ENCODE peak calls at places on chromosome 20, in eight cellular contexts. F, B, O, A, X, V, E and L are unnamed samples.

GRCh38 chr20:62482970-62483369 is 7.2 kb upstream of the GATA5 start:
- DNase-seq in B (no peak), F (no peak), E (no peak), A (no peak), O (no peak), V (no peak), X (no peak), L (no peak)

GRCh38 chr20:58138395-58138794 is 90.1 kb downstream of the ANKRD60 start:
- DNase-seq in B (no peak), X (no peak), F (no peak), V (no peak), O (no peak), E (no peak), A (peak; percentile 2), L (no peak)

GRCh38 chr20:46111028-46111835 is 6.9 kb upstream of the CD40 start:
- DNase-seq in O (peak; percentile 44), X (no peak), A (no peak), E (no peak), B (no peak), F (no peak), V (no peak), L (no peak)

GRCh38 chr20:58980711-58981563 is at the start of gene NELFCD:
- DNase-seq in F (peak; percentile 53), O (peak; percentile 86), V (peak; percentile 83), E (peak; percentile 70), B (peak; percentile 94), A (peak; percentile 90), X (peak; percentile 91), L (peak; percentile 95)

GRCh38 chr20:34595377-34596184 is 37.1 kb downstream of the MAP1LC3A start:
- DNase-seq in B (no peak), E (no peak), V (no peak), F (no peak), A (no peak), O (no peak), X (no peak), L (no peak)

GRCh38 chr20:19758888-19759331 is 852 bp downstream of the RIN2 start:
- DNase-seq in E (no peak), A (no peak), V (peak; percentile 39), F (no peak), X (no peak), B (no peak), O (no peak), L (peak; percentile 74)

GRCh38 chr20:63456429-63457284 is 15.8 kb downstream of the KCNQ2 start:
- DNase-seq in O (no peak), E (no peak), A (no peak), F (no peak), B (no peak), V (no peak), X (no peak), L (no peak)

GRCh38 chr20:4720121-4720976 is 1.4 kb upstream of the PRND start:
- DNase-seq in E (peak; percentile 64), V (peak; percentile 65), A (peak; percentile 81), X (peak; percentile 74), F (no peak), O (peak; percentile 95), B (peak; percentile 88), L (peak; percentile 87)

GRCh38 chr20:6426287-6426891 is 303.6 kb upstream of the FERMT1 start:
- DNase-seq in E (no peak), O (peak; percentile 4), B (no peak), V (no peak), X (no peak), F (no peak), A (no peak), L (no peak)

GRCh38 chr20:50523552-50524167 is 13.5 kb downstream of the PTPN1 start:
- DNase-seq in B (no peak), O (no peak), V (no peak), E (no peak), F (no peak), A (no peak), X (no peak), L (no peak)

GRCh38 chr20:1369970-1370369 is 22.9 kb downstream of the FKBP1A start:
- DNase-seq in V (no peak), E (no peak), F (no peak), B (no peak), X (no peak), A (no peak), O (no peak), L (no peak)

GRCh38 chr20:51889466-51889865 is 87.1 kb upstream of the SALL4 start:
- DNase-seq in X (no peak), B (no peak), O (no peak), F (no peak), A (no peak), E (no peak), V (no peak), L (no peak)

GRCh38 chr20:1334761-1335160 is 5.8 kb upstream of the SDCBP2 start:
- DNase-seq in E (no peak), A (peak; percentile 14), O (peak; percentile 56), V (no peak), F (no peak), X (peak; percentile 36), B (no peak), L (no peak)

GRCh38 chr20:57330998-57331397 is 1.4 kb downstream of the SPO11 start:
- DNase-seq in B (no peak), F (no peak), V (no peak), O (no peak), E (no peak), A (no peak), X (no peak), L (no peak)

GRCh38 chr20:11338506-11339306 is 579.0 kb upstream of the BTBD3 start:
- DNase-seq in E (no peak), X (no peak), O (no peak), F (no peak), B (no peak), A (no peak), V (no peak), L (peak; percentile 70)

GRCh38 chr20:13588049-13588448 is 50.7 kb downstream of the TASP1 start:
- DNase-seq in X (no peak), B (no peak), E (no peak), F (no peak), O (no peak), A (no peak), V (no peak), L (no peak)

GRCh38 chr20:64001607-64002011 is 20.7 kb downstream of the PRPF6 start:
- DNase-seq in F (no peak), A (no peak), E (peak; percentile 29), V (no peak), O (no peak), B (no peak), X (no peak), L (no peak)

GRCh38 chr20:47220161-47220582 is 136.3 kb downstream of the ZMYND8 start:
- DNase-seq in V (peak; percentile 49), B (no peak), O (peak; percentile 70), F (no peak), A (peak; percentile 50), E (no peak), X (peak; percentile 54), L (no peak)

GRCh38 chr20:49894073-49894470 is 21.3 kb downstream of the SPATA2 start:
- DNase-seq in O (no peak), F (no peak), E (no peak), V (no peak), X (no peak), A (peak; percentile 52), B (peak; percentile 42), L (no peak)

GRCh38 chr20:56429941-56430340 is 17.9 kb downstream of the CASS4 start:
- DNase-seq in A (no peak), V (no peak), X (no peak), B (no peak), O (no peak), E (no peak), F (no peak), L (no peak)

GRCh38 chr20:20568604-20569205 is 143.7 kb downstream of the RALGAPA2 start:
- DNase-seq in F (no peak), B (no peak), A (peak; percentile 24), V (peak; percentile 56), O (peak; percentile 61), E (no peak), X (peak; percentile 43), L (peak; percentile 61)

GRCh38 chr20:7195704-7196103 is 428.2 kb downstream of the BMP2 start:
- DNase-seq in F (no peak), B (no peak), A (no peak), V (peak; percentile 53), O (no peak), E (peak; percentile 89), X (no peak), L (no peak)